ENCODE peak calls at places on chromosomes 6 and 20, in nine cellular contexts. One of them, this sample, is unnamed.

GRCh38 chr6:39102821-39103136 is 12.2 kb downstream of the SAYSD1 start:
- DNase-seq in GM10248: no peak
- DNase-seq in CD4-positive, alpha-beta T cell: no peak
- DNase-seq in BE2C: no peak
- DNase-seq in progenitor cell of endocrine pancreas: no peak
- DNase-seq in cardiac fibroblast: no peak
- DNase-seq in pancreas: no peak
- DNase-seq in astrocyte of the spinal cord: no peak
- DNase-seq in esophagus muscularis mucosa: peak; percentile 72
- DNase-seq in this sample: peak; percentile 4

GRCh38 chr20:63273635-63274380 is 1.2 kb downstream of the ARFGAP1 start:
- DNase-seq in CD4-positive, alpha-beta T cell: no peak
- DNase-seq in astrocyte of the spinal cord: peak; percentile 71
- DNase-seq in progenitor cell of endocrine pancreas: no peak
- DNase-seq in GM10248: no peak
- DNase-seq in cardiac fibroblast: peak; percentile 79
- DNase-seq in BE2C: no peak
- DNase-seq in pancreas: no peak
- DNase-seq in esophagus muscularis mucosa: no peak
- DNase-seq in this sample: peak; percentile 67

GRCh38 chr6:62623851-62624532 is 338.0 kb upstream of the KHDRBS2 start:
- DNase-seq in CD4-positive, alpha-beta T cell: no peak
- DNase-seq in esophagus muscularis mucosa: no peak
- DNase-seq in cardiac fibroblast: no peak
- DNase-seq in astrocyte of the spinal cord: no peak
- DNase-seq in GM10248: no peak
- DNase-seq in progenitor cell of endocrine pancreas: no peak
- DNase-seq in pancreas: no peak
- DNase-seq in BE2C: no peak
- DNase-seq in this sample: no peak

GRCh38 chr6:150720774-150721233 is 121.1 kb downstream of the PLEKHG1 start:
- DNase-seq in BE2C: no peak
- DNase-seq in progenitor cell of endocrine pancreas: peak; percentile 30
- DNase-seq in astrocyte of the spinal cord: peak; percentile 88
- DNase-seq in pancreas: no peak
- DNase-seq in CD4-positive, alpha-beta T cell: no peak
- DNase-seq in GM10248: peak; percentile 67
- DNase-seq in esophagus muscularis mucosa: no peak
- DNase-seq in cardiac fibroblast: peak; percentile 17
- DNase-seq in this sample: peak; percentile 52

GRCh38 chr20:63381781-63382431 is 20.8 kb upstream of the CHRNA4 start:
- DNase-seq in cardiac fibroblast: peak; percentile 2
- DNase-seq in pancreas: peak; percentile 23
- DNase-seq in progenitor cell of endocrine pancreas: peak; percentile 61
- DNase-seq in esophagus muscularis mucosa: no peak
- DNase-seq in BE2C: peak; percentile 67
- DNase-seq in astrocyte of the spinal cord: no peak
- DNase-seq in GM10248: peak; percentile 77
- DNase-seq in CD4-positive, alpha-beta T cell: peak; percentile 21
- DNase-seq in this sample: no peak

GRCh38 chr6:158795516-158795915 is 23.7 kb downstream of the EZR start:
- DNase-seq in progenitor cell of endocrine pancreas: no peak
- DNase-seq in esophagus muscularis mucosa: no peak
- DNase-seq in cardiac fibroblast: no peak
- DNase-seq in pancreas: no peak
- DNase-seq in GM10248: no peak
- DNase-seq in BE2C: no peak
- DNase-seq in CD4-positive, alpha-beta T cell: no peak
- DNase-seq in astrocyte of the spinal cord: no peak
- DNase-seq in this sample: no peak

GRCh38 chr6:142871910-142872331 is 73.1 kb downstream of the HIVEP2 start:
- DNase-seq in esophagus muscularis mucosa: no peak
- DNase-seq in BE2C: no peak
- DNase-seq in astrocyte of the spinal cord: peak; percentile 96
- DNase-seq in GM10248: peak; percentile 38
- DNase-seq in progenitor cell of endocrine pancreas: no peak
- DNase-seq in pancreas: peak; percentile 37
- DNase-seq in cardiac fibroblast: peak; percentile 95
- DNase-seq in CD4-positive, alpha-beta T cell: peak; percentile 26
- DNase-seq in this sample: peak; percentile 86

GRCh38 chr6:79410806-79411205 is 126.4 kb downstream of the LCA5 start:
- DNase-seq in cardiac fibroblast: no peak
- DNase-seq in progenitor cell of endocrine pancreas: no peak
- DNase-seq in astrocyte of the spinal cord: no peak
- DNase-seq in CD4-positive, alpha-beta T cell: no peak
- DNase-seq in esophagus muscularis mucosa: no peak
- DNase-seq in BE2C: no peak
- DNase-seq in GM10248: no peak
- DNase-seq in pancreas: no peak
- DNase-seq in this sample: no peak

GRCh38 chr6:107813555-107814194 is 10.4 kb downstream of the SCML4 start:
- DNase-seq in astrocyte of the spinal cord: no peak
- DNase-seq in cardiac fibroblast: no peak
- DNase-seq in pancreas: no peak
- DNase-seq in CD4-positive, alpha-beta T cell: no peak
- DNase-seq in BE2C: no peak
- DNase-seq in progenitor cell of endocrine pancreas: no peak
- DNase-seq in esophagus muscularis mucosa: peak; percentile 74
- DNase-seq in GM10248: no peak
- DNase-seq in this sample: no peak

GRCh38 chr20:10594286-10594868 is 79.4 kb downstream of the JAG1 start:
- DNase-seq in pancreas: no peak
- DNase-seq in GM10248: no peak
- DNase-seq in progenitor cell of endocrine pancreas: no peak
- DNase-seq in cardiac fibroblast: peak; percentile 33
- DNase-seq in esophagus muscularis mucosa: no peak
- DNase-seq in CD4-positive, alpha-beta T cell: no peak
- DNase-seq in astrocyte of the spinal cord: peak; percentile 79
- DNase-seq in BE2C: no peak
- DNase-seq in this sample: peak; percentile 56

GRCh38 chr20:41526327-41526726 is 91.8 kb downstream of the CHD6 start:
- DNase-seq in progenitor cell of endocrine pancreas: no peak
- DNase-seq in cardiac fibroblast: no peak
- DNase-seq in BE2C: no peak
- DNase-seq in pancreas: no peak
- DNase-seq in GM10248: no peak
- DNase-seq in CD4-positive, alpha-beta T cell: no peak
- DNase-seq in astrocyte of the spinal cord: no peak
- DNase-seq in esophagus muscularis mucosa: no peak
- DNase-seq in this sample: peak; percentile 10

GRCh38 chr6:169677096-169677495 is 24.7 kb downstream of the WDR27 start:
- DNase-seq in cardiac fibroblast: no peak
- DNase-seq in astrocyte of the spinal cord: no peak
- DNase-seq in esophagus muscularis mucosa: no peak
- DNase-seq in pancreas: no peak
- DNase-seq in GM10248: no peak
- DNase-seq in progenitor cell of endocrine pancreas: no peak
- DNase-seq in BE2C: no peak
- DNase-seq in CD4-positive, alpha-beta T cell: no peak
- DNase-seq in this sample: no peak

GRCh38 chr6:164099535-164099982 is 685.0 kb downstream of the QKI start:
- DNase-seq in CD4-positive, alpha-beta T cell: no peak
- DNase-seq in pancreas: no peak
- DNase-seq in cardiac fibroblast: no peak
- DNase-seq in GM10248: no peak
- DNase-seq in astrocyte of the spinal cord: peak; percentile 13
- DNase-seq in BE2C: no peak
- DNase-seq in esophagus muscularis mucosa: no peak
- DNase-seq in progenitor cell of endocrine pancreas: no peak
- DNase-seq in this sample: no peak

GRCh38 chr6:164098857-164099534 is 684.5 kb downstream of the QKI start:
- DNase-seq in GM10248: no peak
- DNase-seq in BE2C: no peak
- DNase-seq in cardiac fibroblast: peak; percentile 60
- DNase-seq in esophagus muscularis mucosa: no peak
- DNase-seq in astrocyte of the spinal cord: peak; percentile 28
- DNase-seq in CD4-positive, alpha-beta T cell: no peak
- DNase-seq in pancreas: peak; percentile 68
- DNase-seq in progenitor cell of endocrine pancreas: no peak
- DNase-seq in this sample: peak; percentile 10

GRCh38 chr6:164095056-164095455 is 680.5 kb downstream of the QKI start:
- DNase-seq in GM10248: no peak
- DNase-seq in astrocyte of the spinal cord: peak; percentile 32
- DNase-seq in cardiac fibroblast: no peak
- DNase-seq in BE2C: no peak
- DNase-seq in progenitor cell of endocrine pancreas: no peak
- DNase-seq in esophagus muscularis mucosa: no peak
- DNase-seq in CD4-positive, alpha-beta T cell: no peak
- DNase-seq in pancreas: no peak
- DNase-seq in this sample: no peak

GRCh38 chr6:164097056-164097455 is 682.5 kb downstream of the QKI start:
- DNase-seq in astrocyte of the spinal cord: no peak
- DNase-seq in GM10248: no peak
- DNase-seq in CD4-positive, alpha-beta T cell: no peak
- DNase-seq in BE2C: no peak
- DNase-seq in pancreas: no peak
- DNase-seq in progenitor cell of endocrine pancreas: no peak
- DNase-seq in cardiac fibroblast: no peak
- DNase-seq in esophagus muscularis mucosa: peak; percentile 57
- DNase-seq in this sample: no peak

DNA sequence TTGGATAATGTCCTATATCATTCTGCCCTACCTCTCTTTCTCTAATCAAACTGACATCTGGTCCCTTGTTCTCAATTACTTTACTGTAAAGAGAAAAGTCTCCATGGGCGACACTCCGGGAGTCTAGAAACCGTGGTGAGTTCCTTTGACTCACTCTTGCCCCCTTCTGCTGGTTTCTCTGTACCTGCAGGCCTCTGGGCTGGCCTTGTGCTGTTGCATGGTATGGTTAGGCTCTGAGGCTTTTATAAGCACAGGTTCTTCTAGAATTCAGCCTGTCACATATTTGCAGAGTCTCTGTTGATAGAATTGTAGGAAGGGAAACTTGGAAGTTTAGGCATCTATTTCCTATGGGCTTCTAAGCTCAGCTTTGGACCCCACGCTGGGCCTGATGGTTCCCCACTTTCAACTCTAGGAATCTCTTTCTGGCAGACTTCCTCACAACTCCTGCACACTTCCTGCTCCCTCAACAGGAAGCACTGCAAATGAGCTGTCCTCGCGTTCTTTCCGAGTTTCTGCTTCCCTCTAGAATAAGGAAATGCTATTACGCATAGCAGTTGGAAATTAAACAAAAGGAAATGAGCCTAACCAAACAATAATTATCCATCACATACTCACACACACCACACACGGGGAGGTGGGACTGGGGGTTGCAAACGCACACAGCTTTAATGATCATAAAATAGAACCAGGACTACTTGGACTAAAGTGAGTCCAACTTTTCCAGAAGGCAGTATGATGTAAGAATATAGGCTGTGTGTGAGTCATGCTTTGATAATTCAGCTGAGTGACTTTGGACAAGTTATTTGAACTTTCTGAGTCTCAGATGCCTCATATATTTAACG is 683.3 kb downstream of the QKI start:
- DNase-seq in pancreas: no peak
- DNase-seq in cardiac fibroblast: peak; percentile 67
- DNase-seq in CD4-positive, alpha-beta T cell: no peak
- DNase-seq in progenitor cell of endocrine pancreas: no peak
- DNase-seq in GM10248: no peak
- DNase-seq in esophagus muscularis mucosa: peak; percentile 34
- DNase-seq in astrocyte of the spinal cord: peak; percentile 78
- DNase-seq in BE2C: no peak
- DNase-seq in this sample: peak; percentile 55
- TF ChIP-seq CTCF in pancreas: no peak
- TF ChIP-seq CTCF in cardiac fibroblast: no peak
- TF ChIP-seq CTCF in CD4-positive, alpha-beta T cell: no peak
- TF ChIP-seq CTCF in progenitor cell of endocrine pancreas: peak; percentile 30
- TF ChIP-seq CTCF in GM10248: no peak
- TF ChIP-seq CTCF in esophagus muscularis mucosa: no peak
- TF ChIP-seq CTCF in astrocyte of the spinal cord: peak; percentile 40
- TF ChIP-seq CTCF in BE2C: peak; percentile 39
- TF ChIP-seq CTCF in this sample: no peak

DNA sequence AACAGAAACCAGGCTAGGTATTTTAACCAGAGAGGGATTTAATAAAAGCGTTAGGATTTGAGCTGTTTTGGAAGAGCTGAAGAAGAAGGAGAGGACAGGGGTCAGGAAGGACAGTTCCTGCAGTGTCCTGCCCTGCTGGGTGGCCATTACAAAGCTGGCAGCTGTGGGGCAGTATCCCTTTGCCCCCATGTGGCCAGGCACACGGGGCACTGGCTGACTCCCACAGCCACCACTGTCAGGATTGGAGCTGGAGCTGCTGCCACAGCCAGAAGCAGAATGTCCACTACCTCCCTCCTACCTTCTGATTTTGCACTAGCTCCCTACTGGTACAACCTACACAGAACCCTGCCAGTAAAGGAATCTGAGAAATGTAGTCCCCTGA is 46.5 kb downstream of the SLC22A3 start:
- DNase-seq in astrocyte of the spinal cord: no peak
- DNase-seq in CD4-positive, alpha-beta T cell: no peak
- DNase-seq in BE2C: no peak
- DNase-seq in progenitor cell of endocrine pancreas: no peak
- DNase-seq in GM10248: no peak
- DNase-seq in esophagus muscularis mucosa: no peak
- DNase-seq in cardiac fibroblast: no peak
- DNase-seq in pancreas: no peak
- DNase-seq in this sample: no peak
- TF ChIP-seq CTCF in astrocyte of the spinal cord: no peak
- TF ChIP-seq CTCF in CD4-positive, alpha-beta T cell: no peak
- TF ChIP-seq CTCF in BE2C: no peak
- TF ChIP-seq CTCF in progenitor cell of endocrine pancreas: no peak
- TF ChIP-seq CTCF in GM10248: no peak
- TF ChIP-seq CTCF in esophagus muscularis mucosa: no peak
- TF ChIP-seq CTCF in cardiac fibroblast: no peak
- TF ChIP-seq CTCF in pancreas: no peak
- TF ChIP-seq CTCF in this sample: no peak

GRCh38 chr6:148746363-148747144 is at the start of gene UST:
- DNase-seq in CD4-positive, alpha-beta T cell: peak; percentile 55
- DNase-seq in astrocyte of the spinal cord: peak; percentile 96
- DNase-seq in cardiac fibroblast: peak; percentile 93
- DNase-seq in pancreas: peak; percentile 72
- DNase-seq in BE2C: peak; percentile 10
- DNase-seq in GM10248: peak; percentile 65
- DNase-seq in progenitor cell of endocrine pancreas: peak; percentile 48
- DNase-seq in esophagus muscularis mucosa: peak; percentile 96
- DNase-seq in this sample: peak; percentile 97
- TF ChIP-seq CTCF in CD4-positive, alpha-beta T cell: peak; percentile 66
- TF ChIP-seq CTCF in astrocyte of the spinal cord: peak; percentile 47
- TF ChIP-seq CTCF in cardiac fibroblast: peak; percentile 45
- TF ChIP-seq CTCF in pancreas: no peak
- TF ChIP-seq CTCF in BE2C: peak; percentile 6
- TF ChIP-seq CTCF in GM10248: peak; percentile 62
- TF ChIP-seq CTCF in progenitor cell of endocrine pancreas: peak; percentile 52
- TF ChIP-seq CTCF in esophagus muscularis mucosa: peak; percentile 29
- TF ChIP-seq CTCF in this sample: peak; percentile 57

DNA sequence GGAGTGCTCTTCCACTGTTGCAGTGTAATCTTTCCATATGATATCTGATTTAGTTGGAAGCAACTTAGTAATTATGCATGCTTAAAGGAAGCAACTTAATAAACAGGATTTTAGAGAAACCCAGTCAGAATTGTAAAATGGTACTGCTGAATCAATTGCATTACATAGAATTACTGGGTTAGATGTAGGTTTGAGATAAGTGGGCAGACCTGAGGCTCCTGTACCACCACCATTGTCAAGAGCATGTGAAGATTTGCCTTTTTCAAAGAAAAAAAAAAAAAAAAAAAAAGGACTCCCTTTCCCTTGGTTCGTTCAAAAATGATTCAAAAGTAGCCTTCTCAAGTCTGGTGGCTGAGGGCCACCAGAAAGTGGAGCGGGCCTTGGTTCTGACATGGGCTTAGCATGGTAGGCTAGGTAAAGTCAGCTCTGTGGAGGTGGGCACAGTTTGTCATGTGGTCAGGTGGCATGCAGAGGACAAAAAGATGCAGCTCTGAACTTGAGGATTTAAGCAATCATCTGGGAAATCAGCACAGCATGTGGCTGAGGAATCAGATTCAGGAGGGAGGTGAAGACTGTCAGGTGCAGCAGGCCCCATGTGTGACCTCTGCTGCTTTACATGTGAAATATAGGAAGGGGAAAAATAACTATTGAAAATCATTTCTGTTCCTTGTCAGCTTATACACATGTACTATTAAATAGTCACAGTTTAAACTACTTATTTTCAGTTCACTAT is 32.4 kb downstream of the ARID1B start:
- DNase-seq in GM10248: no peak
- DNase-seq in CD4-positive, alpha-beta T cell: no peak
- DNase-seq in progenitor cell of endocrine pancreas: no peak
- DNase-seq in esophagus muscularis mucosa: no peak
- DNase-seq in cardiac fibroblast: no peak
- DNase-seq in BE2C: no peak
- DNase-seq in astrocyte of the spinal cord: no peak
- DNase-seq in pancreas: no peak
- DNase-seq in this sample: no peak
- TF ChIP-seq CTCF in GM10248: no peak
- TF ChIP-seq CTCF in CD4-positive, alpha-beta T cell: no peak
- TF ChIP-seq CTCF in progenitor cell of endocrine pancreas: no peak
- TF ChIP-seq CTCF in esophagus muscularis mucosa: no peak
- TF ChIP-seq CTCF in cardiac fibroblast: no peak
- TF ChIP-seq CTCF in BE2C: no peak
- TF ChIP-seq CTCF in astrocyte of the spinal cord: no peak
- TF ChIP-seq CTCF in pancreas: no peak
- TF ChIP-seq CTCF in this sample: no peak